ENCODE peak calls at places on chromosomes 4 and X, in seven cellular contexts. V, K, O, L, G, H and S are unnamed samples.

GRCh38 chr4:73127839-73128448 is 58.4 kb upstream of the COX18 start:
- DNase-seq in V (no peak), K (peak; percentile 35), O (peak; percentile 18), L (peak; percentile 32), G (peak; percentile 42), H (no peak), S (no peak)

GRCh38 chr4:74376888-74377483 is 12.0 kb downstream of the EREG start:
- DNase-seq in V (no peak), K (no peak), O (peak; percentile 32), L (peak; percentile 90), G (peak; percentile 82), H (peak; percentile 55), S (no peak)

GRCh38 chr4:89221175-89221867 is 86.3 kb downstream of the GPRIN3 start:
- DNase-seq in V (no peak), K (no peak), O (no peak), L (peak; percentile 39), G (peak; percentile 32), H (peak; percentile 6), S (no peak)

GRCh38 chrX:113400193-113400704 is 559.6 kb upstream of the AMOT start:
- DNase-seq in V (no peak), K (peak; percentile 72), O (peak; percentile 25), L (peak; percentile 35), G (peak; percentile 24), H (no peak), S (no peak)

GRCh38 chr4:164904941-164905340 is 28.0 kb downstream of the APELA start:
- DNase-seq in V (no peak), K (no peak), O (no peak), L (no peak), G (no peak), H (no peak), S (no peak)

GRCh38 chr4:67632492-67632891 is 68.5 kb downstream of the UBA6 start:
- DNase-seq in V (no peak), K (no peak), O (no peak), L (no peak), G (no peak), H (no peak), S (no peak)

GRCh38 chrX:63889001-63889400 is 104.0 kb upstream of the ARHGEF9 start:
- DNase-seq in V (no peak), K (no peak), O (no peak), L (no peak), G (peak; percentile 71), H (peak; percentile 34), S (peak; percentile 62)

GRCh38 chrX:50111762-50112161 is 89.0 kb downstream of the AKAP4 start:
- DNase-seq in V (peak; percentile 42), K (no peak), O (no peak), L (no peak), G (no peak), H (no peak), S (no peak)

GRCh38 chr4:109703664-109704351 is 563 bp upstream of the CASP6 start:
- DNase-seq in V (no peak), K (no peak), O (no peak), L (peak; percentile 60), G (peak; percentile 28), H (no peak), S (no peak)

GRCh38 chrX:39499996-39500395 is 597.8 kb downstream of the BCOR start:
- DNase-seq in V (no peak), K (no peak), O (no peak), L (peak; percentile 16), G (peak; percentile 32), H (no peak), S (no peak)

GRCh38 chr4:4856071-4857000 is 3.1 kb upstream of the MSX1 start:
- DNase-seq in V (no peak), K (no peak), O (peak; percentile 75), L (no peak), G (peak; percentile 55), H (no peak), S (no peak)

GRCh38 chr4:52234539-52235174 is 183.6 kb downstream of the SPATA18 start:
- DNase-seq in V (no peak), K (peak; percentile 22), O (peak; percentile 22), L (peak; percentile 61), G (peak; percentile 55), H (no peak), S (peak; percentile 1)

GRCh38 chrX:139332441-139332840 is 198.1 kb upstream of the F9 start:
- DNase-seq in V (no peak), K (no peak), O (no peak), L (no peak), G (no peak), H (no peak), S (no peak)

GRCh38 chrX:148567229-148567628 is 66.8 kb downstream of the AFF2 start:
- DNase-seq in V (no peak), K (peak; percentile 54), O (no peak), L (peak; percentile 60), G (peak; percentile 59), H (peak; percentile 16), S (peak; percentile 11)

GRCh38 chr4:148954011-148954749 is 512.0 kb upstream of the NR3C2 start:
- DNase-seq in V (no peak), K (no peak), O (no peak), L (no peak), G (no peak), H (no peak), S (no peak)

GRCh38 chr4:128979934-128980333 is 113.4 kb downstream of the SCLT1 start:
- DNase-seq in V (no peak), K (no peak), O (no peak), L (peak; percentile 83), G (peak; percentile 90), H (peak; percentile 57), S (peak; percentile 29)

GRCh38 chr4:1192091-1192492 is 19.7 kb upstream of the SPON2 start:
- DNase-seq in V (peak; percentile 64), K (no peak), O (no peak), L (peak; percentile 98), G (peak; percentile 97), H (peak; percentile 90), S (peak; percentile 86)
- H3K4me3 ChIP-seq in V (no peak overlapping the region), K (no peak overlapping the region), O (no peak overlapping the region), L (no peak overlapping the region), G (peak overlapping the region; percentile 45), H (no peak overlapping the region), S (no peak overlapping the region)

GRCh38 chr4:373062-373839 is 35.6 kb downstream of the ZNF141 start:
- DNase-seq in V (no peak), K (no peak), O (no peak), L (no peak), G (no peak), H (no peak), S (no peak)

DNA sequence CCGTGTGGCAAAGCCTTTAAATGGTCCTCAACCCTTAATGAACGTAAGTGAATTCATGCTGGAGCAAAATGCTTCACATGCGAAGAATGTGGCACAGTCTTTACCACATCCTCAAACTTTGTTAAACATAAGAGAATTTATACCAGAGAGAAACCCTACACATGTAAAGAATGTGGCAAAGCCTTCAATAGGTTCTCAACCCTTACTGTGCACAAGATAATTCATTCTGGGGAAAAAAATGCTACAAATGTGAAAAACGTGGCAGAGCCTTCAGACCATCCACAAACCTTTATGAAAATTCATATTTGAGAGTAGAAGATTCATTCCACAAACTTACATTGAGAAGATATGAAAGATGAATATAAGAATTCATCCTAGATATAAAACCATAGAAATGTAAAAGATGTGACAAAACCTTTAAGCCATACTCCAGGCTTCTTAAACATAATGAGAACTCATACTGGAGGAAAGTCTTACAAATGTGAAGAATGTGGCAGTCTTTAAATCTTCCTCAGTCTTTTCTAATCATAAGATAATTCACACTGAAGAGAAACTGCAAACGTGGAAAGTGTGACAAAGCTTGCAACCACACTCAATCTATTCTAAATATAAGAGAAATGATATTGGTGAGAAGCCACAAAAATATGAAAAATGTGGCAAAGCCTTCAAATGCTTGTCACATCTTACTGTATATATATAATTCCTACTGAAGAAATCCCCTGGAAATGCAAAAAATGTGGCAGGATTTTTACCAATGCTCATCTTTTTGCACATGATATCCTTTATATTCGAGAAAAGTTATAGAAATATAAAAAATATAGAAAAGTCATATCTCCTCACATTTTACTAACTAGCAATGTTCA is 36.9 kb downstream of the ZNF141 start:
- DNase-seq in V (no peak), K (no peak), O (no peak), L (no peak), G (no peak), H (no peak), S (no peak)
- H3K4me3 ChIP-seq in V (no peak overlapping the region), K (no peak overlapping the region), O (peak overlapping the region; percentile 1), L (no peak overlapping the region), G (peak overlapping the region; percentile 10), H (no peak overlapping the region), S (no peak overlapping the region)

DNA sequence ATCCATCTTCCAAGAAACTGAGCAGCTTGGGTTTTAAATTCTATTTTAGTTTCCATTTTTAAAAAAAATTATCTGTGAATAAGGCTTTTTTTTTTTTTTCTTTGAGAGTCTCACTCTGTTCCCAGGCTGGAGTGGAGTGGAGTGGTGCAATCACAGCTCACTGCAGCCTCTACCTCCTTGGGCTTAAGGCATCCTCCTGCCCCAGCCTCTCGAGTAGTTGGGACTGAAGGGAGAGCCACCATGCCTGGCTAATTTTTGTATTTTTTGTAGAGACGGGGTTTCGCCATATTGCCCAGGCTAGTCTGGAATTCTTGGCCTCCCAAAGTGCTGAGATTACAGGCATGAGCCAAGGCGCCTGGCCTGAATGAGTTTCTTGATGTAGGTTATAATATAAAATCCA is 1.4 kb downstream of the ENOPH1 start:
- DNase-seq in V (no peak), K (no peak), O (no peak), L (no peak), G (no peak), H (no peak), S (no peak)
- H3K4me3 ChIP-seq in V (peak overlapping the region; percentile 95), K (peak overlapping the region; percentile 90), O (peak overlapping the region; percentile 97), L (peak overlapping the region; percentile 95), G (peak overlapping the region; percentile 95), H (peak overlapping the region; percentile 93), S (no peak overlapping the region)

GRCh38 chr4:112861378-112862317 is 187.8 kb upstream of the ANK2 start:
- DNase-seq in V (no peak), K (no peak), O (peak; percentile 14), L (no peak), G (no peak), H (no peak), S (no peak)
- H3K4me3 ChIP-seq in V (no peak overlapping the region), K (no peak overlapping the region), O (peak overlapping the region; percentile 25), L (no peak overlapping the region), G (no peak overlapping the region), H (no peak overlapping the region), S (no peak overlapping the region)

DNA sequence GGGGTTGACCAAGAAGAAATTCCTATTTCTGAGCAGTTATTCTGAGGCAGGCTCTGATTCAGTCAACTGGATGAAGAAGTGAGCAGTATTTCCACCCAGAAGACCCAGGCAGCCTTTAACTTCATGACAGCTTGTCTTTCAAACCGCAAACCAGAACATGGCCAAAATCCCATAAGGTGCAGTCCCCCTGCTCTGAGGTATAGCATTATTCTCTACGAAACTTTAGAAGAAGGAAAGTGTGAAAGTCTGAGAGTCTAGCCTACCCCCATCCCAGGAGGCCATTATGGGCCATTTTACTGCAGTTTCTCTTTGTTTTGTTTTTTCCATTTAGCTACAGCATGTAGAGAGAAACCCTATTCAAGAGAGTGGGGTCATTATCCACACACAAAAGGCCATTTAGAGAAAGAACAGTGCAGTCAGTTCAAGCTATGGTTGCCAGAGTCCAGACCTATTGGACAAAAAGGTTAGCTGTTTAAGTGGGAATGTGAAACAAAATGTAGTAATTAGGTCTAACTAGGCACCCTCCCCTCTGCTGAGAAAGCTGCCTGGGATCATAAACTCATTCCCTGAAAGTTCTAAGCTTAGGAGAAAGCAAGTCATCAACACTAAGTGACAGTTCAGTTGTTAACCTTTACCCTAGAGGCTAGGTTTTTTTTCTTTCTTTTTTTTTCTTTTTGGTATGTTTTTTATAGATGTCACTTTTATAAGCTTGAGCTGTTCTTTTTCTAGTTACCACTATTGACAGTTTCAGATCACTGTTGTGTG is 52.1 kb upstream of the RASGEF1B start:
- DNase-seq in V (no peak), K (no peak), O (peak; percentile 77), L (no peak), G (no peak), H (no peak), S (no peak)
- H3K4me3 ChIP-seq in V (no peak overlapping the region), K (no peak overlapping the region), O (no peak overlapping the region), L (no peak overlapping the region), G (no peak overlapping the region), H (no peak overlapping the region), S (no peak overlapping the region)

GRCh38 chr4:87103691-87104187 is 116.7 kb downstream of the KLHL8 start:
- DNase-seq in V (no peak), K (no peak), O (no peak), L (peak; percentile 83), G (peak; percentile 86), H (no peak), S (no peak)
- H3K4me3 ChIP-seq in V (no peak overlapping the region), K (no peak overlapping the region), O (no peak overlapping the region), L (no peak overlapping the region), G (peak overlapping the region; percentile 36), H (no peak overlapping the region), S (no peak overlapping the region)